ENCODE peak calls at places on chromosomes 1 and 21, in nine cellular contexts. One of them, this sample, is unnamed.

GRCh38 chr1:231091853-231092301 is 51.8 kb upstream of the FAM89A start:
- DNase-seq in IMR-90: peak; percentile 1
- DNase-seq in GM12864: no peak
- DNase-seq in H9: peak; percentile 67
- DNase-seq in OCI-LY7: peak; percentile 34
- DNase-seq in fibroblast of the aortic adventitia: peak; percentile 14
- DNase-seq in ovary: no peak
- DNase-seq in cardiac muscle cell: peak; percentile 54
- DNase-seq in cardiac fibroblast: peak; percentile 26
- DNase-seq in this sample: no peak

GRCh38 chr21:35614412-35614901 is 445.9 kb downstream of the SETD4 start:
- DNase-seq in cardiac muscle cell: peak; percentile 48
- DNase-seq in fibroblast of the aortic adventitia: peak; percentile 67
- DNase-seq in cardiac fibroblast: peak; percentile 87
- DNase-seq in H9: no peak
- DNase-seq in GM12864: no peak
- DNase-seq in IMR-90: peak; percentile 39
- DNase-seq in ovary: no peak
- DNase-seq in OCI-LY7: no peak
- DNase-seq in this sample: no peak

GRCh38 chr1:58573138-58573537 is 3.9 kb downstream of the TACSTD2 start:
- DNase-seq in H9: no peak
- DNase-seq in fibroblast of the aortic adventitia: no peak
- DNase-seq in GM12864: no peak
- DNase-seq in ovary: no peak
- DNase-seq in IMR-90: no peak
- DNase-seq in OCI-LY7: no peak
- DNase-seq in cardiac fibroblast: no peak
- DNase-seq in cardiac muscle cell: no peak
- DNase-seq in this sample: no peak

GRCh38 chr1:109849670-109850069 is 61.0 kb upstream of the CSF1 start:
- DNase-seq in ovary: no peak
- DNase-seq in GM12864: no peak
- DNase-seq in OCI-LY7: no peak
- DNase-seq in H9: no peak
- DNase-seq in cardiac fibroblast: peak; percentile 67
- DNase-seq in fibroblast of the aortic adventitia: peak; percentile 46
- DNase-seq in cardiac muscle cell: peak; percentile 43
- DNase-seq in IMR-90: no peak
- DNase-seq in this sample: no peak

GRCh38 chr1:43849670-43850069 is 83.9 kb upstream of the ARTN start:
- DNase-seq in OCI-LY7: no peak
- DNase-seq in IMR-90: no peak
- DNase-seq in fibroblast of the aortic adventitia: no peak
- DNase-seq in H9: no peak
- DNase-seq in ovary: no peak
- DNase-seq in GM12864: no peak
- DNase-seq in cardiac fibroblast: no peak
- DNase-seq in cardiac muscle cell: no peak
- DNase-seq in this sample: no peak

GRCh38 chr1:156860639-156861423 is at the start of gene NTRK1:
- DNase-seq in OCI-LY7: peak; percentile 50
- DNase-seq in H9: peak; percentile 77
- DNase-seq in ovary: no peak
- DNase-seq in cardiac muscle cell: peak; percentile 36
- DNase-seq in GM12864: no peak
- DNase-seq in fibroblast of the aortic adventitia: no peak
- DNase-seq in cardiac fibroblast: peak; percentile 7
- DNase-seq in IMR-90: no peak
- DNase-seq in this sample: peak; percentile 36

GRCh38 chr1:178973671-178974091 is 52.0 kb upstream of the FAM20B start:
- DNase-seq in fibroblast of the aortic adventitia: no peak
- DNase-seq in ovary: no peak
- DNase-seq in OCI-LY7: peak; percentile 65
- DNase-seq in H9: no peak
- DNase-seq in GM12864: no peak
- DNase-seq in cardiac muscle cell: peak; percentile 27
- DNase-seq in cardiac fibroblast: no peak
- DNase-seq in IMR-90: no peak
- DNase-seq in this sample: no peak

GRCh38 chr1:167797005-167797404 is 75.2 kb downstream of the MPZL1 start:
- DNase-seq in cardiac muscle cell: peak; percentile 99
- DNase-seq in OCI-LY7: peak; percentile 21
- DNase-seq in ovary: peak; percentile 73
- DNase-seq in fibroblast of the aortic adventitia: peak; percentile 99
- DNase-seq in cardiac fibroblast: peak; percentile 99
- DNase-seq in IMR-90: peak; percentile 99
- DNase-seq in GM12864: no peak
- DNase-seq in H9: peak; percentile 72
- DNase-seq in this sample: peak; percentile 82

GRCh38 chr1:177505905-177506590 is 335.3 kb downstream of the BRINP2 start:
- DNase-seq in IMR-90: no peak
- DNase-seq in OCI-LY7: no peak
- DNase-seq in ovary: no peak
- DNase-seq in cardiac muscle cell: peak; percentile 7
- DNase-seq in H9: no peak
- DNase-seq in GM12864: no peak
- DNase-seq in cardiac fibroblast: peak; percentile 8
- DNase-seq in fibroblast of the aortic adventitia: peak; percentile 11
- DNase-seq in this sample: no peak

GRCh38 chr21:41975391-41976272 is 21.8 kb upstream of the C2CD2 start:
- DNase-seq in H9: no peak
- DNase-seq in OCI-LY7: no peak
- DNase-seq in cardiac fibroblast: no peak
- DNase-seq in cardiac muscle cell: no peak
- DNase-seq in fibroblast of the aortic adventitia: no peak
- DNase-seq in ovary: no peak
- DNase-seq in GM12864: no peak
- DNase-seq in IMR-90: no peak
- DNase-seq in this sample: no peak

GRCh38 chr1:198495635-198496034 is 44.8 kb downstream of the ATP6V1G3 start:
- DNase-seq in cardiac fibroblast: no peak
- DNase-seq in OCI-LY7: no peak
- DNase-seq in fibroblast of the aortic adventitia: peak; percentile 23
- DNase-seq in GM12864: no peak
- DNase-seq in IMR-90: no peak
- DNase-seq in ovary: no peak
- DNase-seq in H9: no peak
- DNase-seq in cardiac muscle cell: no peak
- DNase-seq in this sample: no peak

GRCh38 chr1:71081697-71082080 is 854 bp upstream of the ZRANB2 start:
- DNase-seq in cardiac fibroblast: no peak
- DNase-seq in cardiac muscle cell: peak; percentile 6
- DNase-seq in H9: no peak
- DNase-seq in ovary: peak; percentile 24
- DNase-seq in IMR-90: no peak
- DNase-seq in fibroblast of the aortic adventitia: no peak
- DNase-seq in GM12864: no peak
- DNase-seq in OCI-LY7: no peak
- DNase-seq in this sample: peak; percentile 22

GRCh38 chr1:226882631-226883409 is 12.4 kb downstream of the PSEN2 start:
- DNase-seq in IMR-90: peak; percentile 69
- DNase-seq in GM12864: peak; percentile 83
- DNase-seq in cardiac muscle cell: peak; percentile 40
- DNase-seq in fibroblast of the aortic adventitia: peak; percentile 53
- DNase-seq in H9: no peak
- DNase-seq in cardiac fibroblast: peak; percentile 54
- DNase-seq in OCI-LY7: peak; percentile 72
- DNase-seq in ovary: no peak
- DNase-seq in this sample: no peak

GRCh38 chr1:201205036-201205435 is 14.4 kb downstream of the IGFN1 start:
- DNase-seq in H9: no peak
- DNase-seq in fibroblast of the aortic adventitia: no peak
- DNase-seq in cardiac fibroblast: no peak
- DNase-seq in cardiac muscle cell: no peak
- DNase-seq in GM12864: no peak
- DNase-seq in IMR-90: no peak
- DNase-seq in OCI-LY7: no peak
- DNase-seq in ovary: no peak
- DNase-seq in this sample: no peak

GRCh38 chr21:37130971-37131370 is 57.9 kb downstream of the TTC3 start:
- DNase-seq in GM12864: no peak
- DNase-seq in OCI-LY7: no peak
- DNase-seq in fibroblast of the aortic adventitia: peak; percentile 16
- DNase-seq in cardiac muscle cell: peak; percentile 53
- DNase-seq in IMR-90: peak; percentile 44
- DNase-seq in cardiac fibroblast: peak; percentile 53
- DNase-seq in ovary: no peak
- DNase-seq in H9: no peak
- DNase-seq in this sample: no peak

GRCh38 chr21:31732891-31733520 is 1.1 kb upstream of the SCAF4 start:
- DNase-seq in cardiac muscle cell: peak; percentile 28
- DNase-seq in GM12864: no peak
- DNase-seq in cardiac fibroblast: no peak
- DNase-seq in fibroblast of the aortic adventitia: no peak
- DNase-seq in H9: peak; percentile 41
- DNase-seq in IMR-90: peak; percentile 35
- DNase-seq in ovary: no peak
- DNase-seq in OCI-LY7: peak; percentile 60
- DNase-seq in this sample: no peak

DNA sequence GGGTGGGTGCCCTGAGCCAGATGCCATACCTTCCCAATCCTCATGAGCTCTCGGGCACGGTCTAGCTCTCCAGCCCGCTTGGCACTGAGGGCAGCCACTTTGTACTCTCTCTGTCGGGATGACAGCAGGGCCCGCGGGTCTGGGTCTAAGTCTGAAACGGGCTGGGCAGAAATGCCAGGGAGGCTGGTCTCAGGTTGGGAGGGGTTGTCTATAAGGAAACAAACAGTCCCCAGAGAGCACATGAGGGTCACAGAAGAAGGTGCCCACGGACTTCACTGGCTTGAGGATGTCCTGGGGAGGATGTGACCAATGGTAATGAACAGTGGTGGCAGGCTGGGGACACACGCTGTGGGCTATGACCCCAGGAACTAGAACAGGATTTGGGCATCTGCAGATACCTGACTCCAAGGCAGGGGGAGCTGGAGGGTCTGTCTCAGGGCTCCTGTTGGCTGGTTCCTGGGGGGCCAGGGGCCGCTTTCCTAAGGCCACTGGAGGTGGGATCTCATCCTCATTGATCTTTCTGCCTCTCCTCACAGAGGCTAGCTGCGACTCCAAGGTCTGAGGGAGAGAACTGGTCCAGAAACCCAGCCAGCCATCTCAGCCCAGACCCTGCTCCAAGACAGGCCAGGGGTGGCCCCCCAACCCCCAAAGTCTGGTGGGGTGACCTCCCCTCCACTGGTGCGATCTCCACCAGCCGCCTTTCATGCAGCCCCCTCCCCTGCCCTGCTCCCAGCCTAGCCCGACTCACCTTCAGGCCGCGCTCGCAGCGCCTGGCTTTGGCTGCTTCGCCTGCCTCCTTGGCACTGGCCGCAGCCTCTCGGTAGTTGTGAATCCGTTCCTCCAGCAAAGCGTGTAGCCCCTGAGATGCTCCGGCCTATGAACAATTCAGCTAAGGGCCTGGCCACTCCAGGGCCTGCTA is 6.1 kb downstream of the CC2D1B start:
- DNase-seq in ovary: no peak
- DNase-seq in GM12864: no peak
- DNase-seq in H9: no peak
- DNase-seq in cardiac muscle cell: no peak
- DNase-seq in fibroblast of the aortic adventitia: no peak
- DNase-seq in OCI-LY7: no peak
- DNase-seq in IMR-90: no peak
- DNase-seq in cardiac fibroblast: no peak
- DNase-seq in this sample: no peak
- TF ChIP-seq CTCF in ovary: no peak
- TF ChIP-seq CTCF in GM12864: no peak
- TF ChIP-seq CTCF in H9: peak; percentile 31
- TF ChIP-seq CTCF in cardiac muscle cell: no peak
- TF ChIP-seq CTCF in fibroblast of the aortic adventitia: no peak
- TF ChIP-seq CTCF in OCI-LY7: peak; percentile 29
- TF ChIP-seq CTCF in IMR-90: no peak
- TF ChIP-seq CTCF in cardiac fibroblast: no peak
- TF ChIP-seq CTCF in this sample: no peak

GRCh38 chr1:11629626-11630025 is 24.6 kb downstream of the FBXO2 start:
- DNase-seq in IMR-90: no peak
- DNase-seq in GM12864: no peak
- DNase-seq in cardiac muscle cell: no peak
- DNase-seq in cardiac fibroblast: no peak
- DNase-seq in H9: no peak
- DNase-seq in fibroblast of the aortic adventitia: no peak
- DNase-seq in ovary: no peak
- DNase-seq in OCI-LY7: no peak
- DNase-seq in this sample: no peak
- TF ChIP-seq CTCF in IMR-90: no peak
- TF ChIP-seq CTCF in GM12864: no peak
- TF ChIP-seq CTCF in cardiac muscle cell: no peak
- TF ChIP-seq CTCF in cardiac fibroblast: no peak
- TF ChIP-seq CTCF in H9: no peak
- TF ChIP-seq CTCF in fibroblast of the aortic adventitia: no peak
- TF ChIP-seq CTCF in ovary: no peak
- TF ChIP-seq CTCF in OCI-LY7: no peak
- TF ChIP-seq CTCF in this sample: no peak

GRCh38 chr1:73026114-73026513 is 743.8 kb upstream of the NEGR1 start:
- DNase-seq in cardiac muscle cell: no peak
- DNase-seq in fibroblast of the aortic adventitia: no peak
- DNase-seq in GM12864: no peak
- DNase-seq in IMR-90: no peak
- DNase-seq in H9: no peak
- DNase-seq in cardiac fibroblast: no peak
- DNase-seq in ovary: no peak
- DNase-seq in OCI-LY7: no peak
- DNase-seq in this sample: no peak
- TF ChIP-seq CTCF in cardiac muscle cell: no peak
- TF ChIP-seq CTCF in fibroblast of the aortic adventitia: no peak
- TF ChIP-seq CTCF in GM12864: no peak
- TF ChIP-seq CTCF in IMR-90: no peak
- TF ChIP-seq CTCF in H9: no peak
- TF ChIP-seq CTCF in cardiac fibroblast: no peak
- TF ChIP-seq CTCF in ovary: no peak
- TF ChIP-seq CTCF in OCI-LY7: no peak
- TF ChIP-seq CTCF in this sample: no peak

GRCh38 chr1:115713906-115714305 is 54.6 kb downstream of the CASQ2 start:
- DNase-seq in fibroblast of the aortic adventitia: no peak
- DNase-seq in OCI-LY7: no peak
- DNase-seq in cardiac fibroblast: no peak
- DNase-seq in ovary: no peak
- DNase-seq in GM12864: no peak
- DNase-seq in H9: no peak
- DNase-seq in IMR-90: no peak
- DNase-seq in cardiac muscle cell: no peak
- DNase-seq in this sample: no peak

GRCh38 chr1:115714572-115715141 is 53.9 kb downstream of the CASQ2 start:
- DNase-seq in GM12864: no peak
- DNase-seq in cardiac fibroblast: no peak
- DNase-seq in fibroblast of the aortic adventitia: no peak
- DNase-seq in cardiac muscle cell: no peak
- DNase-seq in H9: peak; percentile 47
- DNase-seq in IMR-90: no peak
- DNase-seq in ovary: no peak
- DNase-seq in OCI-LY7: no peak
- DNase-seq in this sample: no peak

GRCh38 chr1:115712911-115713609 is 55.5 kb downstream of the CASQ2 start:
- DNase-seq in ovary: no peak
- DNase-seq in GM12864: no peak
- DNase-seq in fibroblast of the aortic adventitia: no peak
- DNase-seq in H9: peak; percentile 43
- DNase-seq in OCI-LY7: no peak
- DNase-seq in cardiac muscle cell: no peak
- DNase-seq in IMR-90: no peak
- DNase-seq in cardiac fibroblast: no peak
- DNase-seq in this sample: no peak

GRCh38 chr1:115718011-115718754 is 50.3 kb downstream of the CASQ2 start:
- DNase-seq in cardiac fibroblast: no peak
- DNase-seq in ovary: no peak
- DNase-seq in cardiac muscle cell: peak; percentile 4
- DNase-seq in GM12864: no peak
- DNase-seq in H9: no peak
- DNase-seq in IMR-90: no peak
- DNase-seq in fibroblast of the aortic adventitia: no peak
- DNase-seq in OCI-LY7: no peak
- DNase-seq in this sample: no peak

GRCh38 chr1:115717541-115717940 is 51.0 kb downstream of the CASQ2 start:
- DNase-seq in OCI-LY7: peak; percentile 31
- DNase-seq in cardiac muscle cell: peak; percentile 64
- DNase-seq in IMR-90: peak; percentile 15
- DNase-seq in H9: peak; percentile 69
- DNase-seq in GM12864: peak; percentile 4
- DNase-seq in cardiac fibroblast: peak; percentile 45
- DNase-seq in ovary: peak; percentile 33
- DNase-seq in fibroblast of the aortic adventitia: peak; percentile 22
- DNase-seq in this sample: peak; percentile 38
- TF ChIP-seq CTCF in OCI-LY7: peak; percentile 72
- TF ChIP-seq CTCF in cardiac muscle cell: peak; percentile 46
- TF ChIP-seq CTCF in IMR-90: peak; percentile 35
- TF ChIP-seq CTCF in H9: peak; percentile 75
- TF ChIP-seq CTCF in GM12864: peak; percentile 52
- TF ChIP-seq CTCF in cardiac fibroblast: peak; percentile 50
- TF ChIP-seq CTCF in ovary: no peak
- TF ChIP-seq CTCF in fibroblast of the aortic adventitia: peak; percentile 45
- TF ChIP-seq CTCF in this sample: peak; percentile 60